ENCODE peak calls at places on chromosome 6, in five cellular contexts. U is IMR-90; E is naive thymus-derived CD8-positive, alpha-beta T cell; A is left ventricle myocardium superior; K is neural crest cell. H is an unnamed sample.
A peak's percentile ranks its signal among the peaks of the same experiment; 100 is the strongest.

GRCh38 chr6:132401120-132401940 is at the start of gene MOXD1:
- DNase-seq in U (peak; percentile 37), E (no peak), A (peak; percentile 71), K (peak; percentile 45), H (peak; percentile 54)

GRCh38 chr6:34152806-34153565 is 7.1 kb upstream of the GRM4 start:
- DNase-seq in U (no peak), E (no peak), A (no peak), K (no peak), H (no peak)

GRCh38 chr6:27668442-27669275 is 195.8 kb upstream of the ZNF184 start:
- DNase-seq in U (peak; percentile 77), E (no peak), A (no peak), K (peak; percentile 54), H (peak; percentile 87)

GRCh38 chr6:137589067-137589848 is 95.1 kb upstream of the OLIG3 start:
- DNase-seq in U (peak; percentile 50), E (no peak), A (no peak), K (no peak), H (peak; percentile 43)

GRCh38 chr6:42091718-42092023 is 41.3 kb downstream of the TAF8 start:
- DNase-seq in U (no peak), E (no peak), A (no peak), K (no peak), H (no peak)

GRCh38 chr6:89369009-89369408 is 16.5 kb upstream of the UBE2J1 start:
- DNase-seq in U (peak; percentile 46), E (no peak), A (peak; percentile 70), K (no peak), H (peak; percentile 74)

GRCh38 chr6:6521961-6522360 is 66.6 kb upstream of the LY86 start:
- DNase-seq in U (no peak), E (no peak), A (no peak), K (no peak), H (no peak)

GRCh38 chr6:29791786-29792122 is 35.9 kb upstream of the HLA-G start:
- DNase-seq in U (no peak), E (no peak), A (no peak), K (no peak), H (no peak)

GRCh38 chr6:160301341-160301740 is 42.7 kb upstream of the SLC22A2 start:
- DNase-seq in U (no peak), E (no peak), A (no peak), K (no peak), H (no peak)

GRCh38 chr6:150119256-150119655 is 23.6 kb upstream of the PPP1R14C start:
- DNase-seq in U (no peak), E (no peak), A (peak; percentile 39), K (no peak), H (peak; percentile 27)

GRCh38 chr6:39834278-39834677 is 42.1 kb downstream of the DAAM2 start:
- DNase-seq in U (no peak), E (no peak), A (no peak), K (no peak), H (no peak)

GRCh38 chr6:14883921-14884320 is 361.9 kb upstream of the JARID2 start:
- DNase-seq in U (peak; percentile 64), E (no peak), A (no peak), K (no peak), H (no peak)

GRCh38 chr6:166007349-166008263 is 160.0 kb downstream of the TBXT start:
- DNase-seq in U (peak; percentile 88), E (no peak), A (peak; percentile 83), K (no peak), H (peak; percentile 37)

GRCh38 chr6:158655569-158656450 is 6.0 kb downstream of the SYTL3 start:
- DNase-seq in U (peak; percentile 21), E (no peak), A (no peak), K (no peak), H (no peak)

GRCh38 chr6:89950879-89951391 is 56.7 kb downstream of the GJA10 start:
- DNase-seq in U (no peak), E (no peak), A (no peak), K (no peak), H (peak; percentile 22)